ENCODE peak calls at places on chromosomes 6 and 20, in four cellular contexts. W is K562, A is GM12878, B is HL-60. K is an unnamed sample.

GRCh38 chr20:64198347-64198746 is 34.1 kb downstream of the MYT1 start:
- DNase-seq in W (no peak), A (no peak), B (no peak), K (no peak)

GRCh38 chr20:50728981-50729874 is 2.2 kb upstream of the PARD6B start:
- DNase-seq in W (no peak), A (no peak), B (no peak), K (no peak)

GRCh38 chr20:18322551-18322950 is 34.2 kb downstream of the ZNF133 start:
- DNase-seq in W (no peak), A (no peak), B (no peak), K (no peak)

GRCh38 chr20:53711333-53712211 is 117.9 kb upstream of the ZNF217 start:
- DNase-seq in W (no peak), A (no peak), B (no peak), K (no peak)

GRCh38 chr6:139006470-139006869 is 18.4 kb upstream of the REPS1 start:
- DNase-seq in W (no peak), A (no peak), B (no peak), K (no peak)

GRCh38 chr20:19212524-19213502 is at the start of gene SLC24A3:
- DNase-seq in W (no peak), A (no peak), B (peak; percentile 53), K (peak; percentile 56)

GRCh38 chr20:22746957-22747356 is 162.6 kb upstream of the FOXA2 start:
- DNase-seq in W (no peak), A (no peak), B (no peak), K (no peak)

GRCh38 chr6:111096246-111096645 is 8.9 kb downstream of the SLC16A10 start:
- DNase-seq in W (no peak), A (no peak), B (no peak), K (no peak)

GRCh38 chr20:24761220-24762065 is 187.6 kb upstream of the CST7 start:
- DNase-seq in W (no peak), A (no peak), B (no peak), K (no peak)

GRCh38 chr20:8601542-8601912 is 467.4 kb upstream of the PLCB4 start:
- DNase-seq in W (no peak), A (peak; percentile 56), B (no peak), K (peak; percentile 43)

GRCh38 chr6:52104979-52105378 is 17.6 kb upstream of the PKHD1 start:
- DNase-seq in W (no peak), A (no peak), B (no peak), K (no peak)

GRCh38 chr20:18524646-18525045 is 16.9 kb downstream of the SEC23B start:
- DNase-seq in W (no peak), A (no peak), B (no peak), K (no peak)

GRCh38 chr6:3046295-3046694 is 22.0 kb upstream of the RIPK1 start:
- DNase-seq in W (no peak), A (no peak), B (no peak), K (no peak)

GRCh38 chr20:38999217-38999616 is 37.1 kb downstream of the DHX35 start:
- DNase-seq in W (no peak), A (no peak), B (no peak), K (no peak)

GRCh38 chr6:26361544-26361943 is 3.5 kb upstream of the BTN3A2 start:
- DNase-seq in W (no peak), A (no peak), B (no peak), K (no peak)

GRCh38 chr20:53445276-53445675 is 148.4 kb downstream of the ZNF217 start:
- DNase-seq in W (no peak), A (no peak), B (no peak), K (no peak)

GRCh38 chr6:54133186-54133585 is 21.9 kb downstream of the MLIP start:
- DNase-seq in W (no peak), A (no peak), B (no peak), K (no peak)

GRCh38 chr6:148367418-148368024 is 24.9 kb downstream of the SASH1 start:
- DNase-seq in W (no peak), A (no peak), B (no peak), K (no peak)

GRCh38 chr6:14861491-14861943 is 384.4 kb upstream of the JARID2 start:
- DNase-seq in W (peak; percentile 28), A (no peak), B (no peak), K (no peak)

GRCh38 chr6:149895702-149896310 is 2.1 kb downstream of the RAET1E start:
- DNase-seq in W (no peak), A (no peak), B (peak; percentile 15), K (no peak)

GRCh38 chr20:54176610-54177009 is 2.8 kb upstream of the CYP24A1 start:
- DNase-seq in W (no peak), A (no peak), B (no peak), K (no peak)

GRCh38 chr20:34475979-34476736 is 40.1 kb upstream of the DYNLRB1 start:
- DNase-seq in W (no peak), A (no peak), B (peak; percentile 22), K (peak; percentile 34)

GRCh38 chr6:138378463-138378862 is 758 bp downstream of the SMIM28 start:
- DNase-seq in W (no peak), A (no peak), B (no peak), K (no peak)

GRCh38 chr20:46229478-46229877 is 78.8 kb downstream of the CDH22 start:
- DNase-seq in W (no peak), A (no peak), B (no peak), K (no peak)

GRCh38 chr6:139881728-139882211 is 507.3 kb upstream of the CITED2 start:
- DNase-seq in W (peak; percentile 27), A (no peak), B (peak; percentile 26), K (no peak)

GRCh38 chr6:95242560-95242959 is 334.8 kb upstream of the MANEA start:
- DNase-seq in W (no peak), A (no peak), B (no peak), K (no peak)

GRCh38 chr6:151060096-151060741 is 179.5 kb upstream of the AKAP12 start:
- DNase-seq in W (no peak), A (no peak), B (no peak), K (no peak)

GRCh38 chr6:20056350-20056992 is 155.8 kb downstream of the MBOAT1 start:
- DNase-seq in W (peak; percentile 38), A (peak; percentile 8), B (peak; percentile 11), K (peak; percentile 16)

GRCh38 chr6:12288211-12288618 is 1.9 kb upstream of the EDN1 start:
- DNase-seq in W (no peak), A (no peak), B (no peak), K (no peak)

GRCh38 chr6:89887452-89888137 is 6.7 kb upstream of the GJA10 start:
- DNase-seq in W (no peak), A (no peak), B (peak; percentile 7), K (peak; percentile 10)

GRCh38 chr6:1686117-1687098 is 76.7 kb downstream of the FOXC1 start:
- DNase-seq in W (no peak), A (no peak), B (no peak), K (no peak)

GRCh38 chr6:25401711-25402110 is 122.5 kb downstream of the CARMIL1 start:
- DNase-seq in W (no peak), A (no peak), B (no peak), K (no peak)

GRCh38 chr20:38601216-38602184 is at the start of gene ARHGAP40:
- DNase-seq in W (peak; percentile 67), A (no peak), B (no peak), K (peak; percentile 53)

DNA sequence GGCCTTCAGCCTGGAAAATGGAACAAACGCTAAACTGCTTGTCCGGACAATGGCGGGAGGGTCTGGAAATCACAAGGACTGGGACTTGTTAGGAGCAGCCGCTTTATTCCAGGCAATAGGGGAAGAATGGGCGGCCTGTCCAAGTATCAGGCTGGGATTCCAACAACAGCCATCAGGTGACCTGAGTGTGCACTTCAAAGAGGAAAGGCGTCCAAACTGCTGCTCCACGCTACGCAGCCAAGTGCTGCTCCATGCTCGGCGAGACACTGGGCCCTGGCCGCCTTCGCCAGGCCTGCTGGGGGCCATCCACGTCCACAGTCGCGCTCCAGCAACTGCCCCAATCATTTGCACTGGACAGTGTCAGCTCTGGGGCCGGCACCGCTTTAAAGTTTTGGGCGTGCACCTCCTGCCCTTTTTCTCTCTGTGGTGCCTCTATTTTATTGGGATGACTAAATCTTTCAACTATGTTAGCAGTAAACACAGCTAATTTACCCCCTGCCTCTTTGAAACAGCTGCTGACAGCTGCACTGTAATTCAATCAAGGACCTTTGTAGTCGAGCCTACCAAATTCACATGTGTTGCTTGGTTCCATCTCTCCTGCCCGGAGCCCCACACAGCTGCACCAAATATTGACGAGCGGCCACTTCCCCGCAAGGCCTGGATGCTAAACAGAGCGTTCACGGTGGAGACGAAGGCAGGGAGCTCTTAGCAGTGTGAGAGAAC is 98.3 kb downstream of the BMP7 start:
- DNase-seq in W (no peak), A (no peak), B (no peak), K (no peak)
- TF ChIP-seq SPI1 in W (no peak), A (no peak), B (no peak), K (no peak)

GRCh38 chr6:42555477-42556457 is 8.1 kb upstream of the UBR2 start:
- DNase-seq in W (no peak), A (no peak), B (no peak), K (no peak)
- TF ChIP-seq SPI1 in W (no peak), A (no peak), B (no peak), K (no peak)

GRCh38 chr6:13573255-13573654 is 1.1 kb upstream of the SIRT5 start:
- DNase-seq in W (no peak), A (no peak), B (no peak), K (no peak)

GRCh38 chr6:13574571-13575376 is at the start of gene SIRT5:
- DNase-seq in W (peak; percentile 77), A (peak; percentile 52), B (peak; percentile 86), K (peak; percentile 57)

GRCh38 chr6:13572240-13572639 is 2.2 kb upstream of the SIRT5 start:
- DNase-seq in W (no peak), A (no peak), B (no peak), K (no peak)

GRCh38 chr6:13574149-13574570 is 241 bp upstream of the SIRT5 start:
- DNase-seq in W (peak; percentile 99), A (peak; percentile 82), B (peak; percentile 90), K (peak; percentile 93)

GRCh38 chr6:13573669-13574110 is 711 bp upstream of the SIRT5 start:
- DNase-seq in W (peak; percentile 28), A (no peak), B (peak; percentile 25), K (no peak)
- TF ChIP-seq SPI1 in W (no peak), A (no peak), B (no peak), K (no peak)

DNA sequence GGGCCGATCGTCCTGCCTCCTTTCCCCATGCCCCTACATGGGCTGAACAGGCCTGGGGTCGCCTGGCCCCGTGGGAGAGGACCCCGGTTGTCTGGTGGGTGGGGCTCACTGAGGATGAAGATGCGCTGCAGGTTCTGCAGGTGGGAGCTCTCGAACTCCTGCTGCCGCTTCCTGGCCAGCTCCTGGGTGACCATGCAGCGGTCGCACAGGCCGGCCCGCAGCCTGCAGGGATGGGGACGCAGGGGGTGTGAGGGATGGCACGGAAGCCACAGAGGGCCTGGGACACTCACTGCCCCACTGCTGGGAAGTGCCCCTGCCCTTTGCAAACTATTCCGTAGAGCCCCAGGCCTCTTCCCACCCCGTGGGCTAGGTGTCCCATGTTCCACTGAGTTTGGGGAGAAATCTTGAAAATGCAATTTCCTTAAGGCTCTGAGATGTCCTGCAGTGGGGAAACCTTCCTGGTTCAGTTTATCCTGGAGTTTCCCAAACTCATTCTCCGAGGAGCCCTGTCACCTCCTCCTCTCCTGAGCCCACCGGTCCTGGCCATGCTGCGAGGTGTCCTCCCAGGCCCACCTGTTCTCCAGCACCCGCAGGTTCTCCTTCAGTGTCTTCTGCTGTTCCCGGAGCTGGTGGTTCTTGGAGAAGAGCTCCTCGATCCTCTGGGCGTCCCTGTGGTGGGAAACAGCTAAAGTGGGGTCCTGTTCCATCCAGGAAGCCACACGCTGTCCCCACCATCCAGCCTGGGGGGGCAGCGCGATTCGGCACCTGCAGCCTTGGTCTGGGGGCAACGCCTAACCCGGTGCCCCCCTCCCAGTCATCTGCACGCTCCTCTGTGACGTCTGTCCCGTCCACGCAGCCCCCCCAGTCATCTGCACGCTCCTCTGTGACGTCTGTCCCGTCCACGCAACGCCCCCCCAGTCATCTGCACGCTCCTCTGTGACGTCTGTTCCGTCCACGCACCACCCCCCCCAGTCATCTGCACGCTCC is 9.9 kb upstream of the CABLES2 start:
- DNase-seq in W (no peak), A (no peak), B (no peak), K (no peak)
- TF ChIP-seq SPI1 in W (no peak), A (no peak), B (no peak), K (no peak)